ENCODE peak calls at places on chromosomes 11 and 22, in ten cellular contexts. F, E, S, L, Z, Q, O, H, B and D are unnamed samples.

GRCh38 chr11:77823775-77824174 is 2.8 kb downstream of the AAMDC start:
- DNase-seq in F (no peak), E (no peak), S (no peak), L (no peak), Z (no peak), Q (no peak), O (peak; percentile 54), H (no peak), B (no peak), D (no peak)

GRCh38 chr22:24730864-24731263 is 43.7 kb downstream of the PIWIL3 start:
- DNase-seq in F (no peak), E (no peak), S (no peak), L (peak; percentile 85), Z (no peak), Q (no peak), O (no peak), H (no peak), B (no peak), D (no peak)

GRCh38 chr22:26486394-26486793 is 2.7 kb downstream of the SRRD start:
- DNase-seq in F (no peak), E (no peak), S (no peak), L (no peak), Z (no peak), Q (no peak), O (no peak), H (no peak), B (no peak), D (no peak)

GRCh38 chr11:65446446-65447277 is 24.1 kb downstream of the NEAT1 start:
- DNase-seq in F (peak; percentile 56), E (no peak), S (no peak), L (no peak), Z (peak; percentile 41), Q (peak; percentile 58), O (peak; percentile 30), H (peak; percentile 2), B (peak; percentile 85), D (no peak)

GRCh38 chr11:101126551-101127347 is 2.9 kb downstream of the PGR start:
- DNase-seq in F (peak; percentile 64), E (no peak), S (no peak), L (peak; percentile 35), Z (peak; percentile 62), Q (no peak), O (no peak), H (no peak), B (peak; percentile 74), D (no peak)

GRCh38 chr11:19979519-19979845 is 180.8 kb downstream of the DBX1 start:
- DNase-seq in F (no peak), E (no peak), S (no peak), L (no peak), Z (no peak), Q (no peak), O (no peak), H (no peak), B (no peak), D (no peak)

GRCh38 chr22:27245056-27245455 is 556.5 kb downstream of the MN1 start:
- DNase-seq in F (no peak), E (no peak), S (no peak), L (no peak), Z (no peak), Q (no peak), O (no peak), H (no peak), B (no peak), D (no peak)

GRCh38 chr22:47631571-47632102 is 869.2 kb downstream of the TBC1D22A start:
- DNase-seq in F (no peak), E (no peak), S (no peak), L (no peak), Z (peak; percentile 11), Q (no peak), O (peak; percentile 91), H (peak; percentile 91), B (no peak), D (no peak)

GRCh38 chr11:60951909-60952741 is at the start of gene SLC15A3:
- DNase-seq in F (peak; percentile 71), E (peak; percentile 86), S (peak; percentile 58), L (peak; percentile 76), Z (peak; percentile 65), Q (no peak), O (no peak), H (no peak), B (no peak), D (no peak)

GRCh38 chr11:60954421-60954820 is 2.4 kb upstream of the SLC15A3 start:
- DNase-seq in F (no peak), E (no peak), S (no peak), L (no peak), Z (no peak), Q (no peak), O (no peak), H (no peak), B (no peak), D (no peak)

GRCh38 chr11:60953781-60954180 is 1.8 kb upstream of the SLC15A3 start:
- DNase-seq in F (no peak), E (no peak), S (no peak), L (peak; percentile 6), Z (no peak), Q (no peak), O (no peak), H (no peak), B (no peak), D (no peak)

GRCh38 chr11:60951611-60951908 is 416 bp downstream of the SLC15A3 start:
- DNase-seq in F (no peak), E (peak; percentile 25), S (no peak), L (peak; percentile 68), Z (no peak), Q (no peak), O (no peak), H (no peak), B (no peak), D (no peak)

DNA sequence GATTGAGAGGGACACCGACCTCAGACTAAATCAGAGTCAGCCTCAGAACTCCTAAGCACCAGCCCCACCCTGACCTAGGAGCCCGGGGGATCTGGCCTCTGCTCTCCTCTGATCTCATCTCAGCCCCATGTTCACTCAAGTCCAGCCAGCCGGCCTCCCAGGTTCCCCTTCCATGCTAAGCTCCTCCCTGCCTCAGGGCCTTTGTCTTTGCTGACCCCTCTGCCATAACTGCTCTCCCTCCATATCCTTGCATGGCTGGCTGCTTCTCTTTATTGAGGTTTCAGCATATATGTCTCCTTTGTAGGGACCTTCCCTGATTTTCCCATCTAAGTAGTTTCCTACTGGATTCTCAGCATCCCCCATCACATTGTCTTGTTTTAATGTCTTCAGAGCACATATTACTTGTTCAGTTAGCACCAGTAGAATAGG is 780 bp upstream of the SLC15A3 start:
- DNase-seq in F (no peak), E (no peak), S (no peak), L (peak; percentile 26), Z (no peak), Q (no peak), O (no peak), H (no peak), B (no peak), D (no peak)
- H3K27ac ChIP-seq in F (peak overlapping the region; percentile 92), E (peak overlapping the region; percentile 47), S (no peak overlapping the region), L (no peak overlapping the region), Z (peak overlapping the region; percentile 62), Q (peak overlapping the region; percentile 80), O (no peak overlapping the region), H (no peak overlapping the region), B (peak overlapping the region; percentile 80), D (no peak overlapping the region)

DNA sequence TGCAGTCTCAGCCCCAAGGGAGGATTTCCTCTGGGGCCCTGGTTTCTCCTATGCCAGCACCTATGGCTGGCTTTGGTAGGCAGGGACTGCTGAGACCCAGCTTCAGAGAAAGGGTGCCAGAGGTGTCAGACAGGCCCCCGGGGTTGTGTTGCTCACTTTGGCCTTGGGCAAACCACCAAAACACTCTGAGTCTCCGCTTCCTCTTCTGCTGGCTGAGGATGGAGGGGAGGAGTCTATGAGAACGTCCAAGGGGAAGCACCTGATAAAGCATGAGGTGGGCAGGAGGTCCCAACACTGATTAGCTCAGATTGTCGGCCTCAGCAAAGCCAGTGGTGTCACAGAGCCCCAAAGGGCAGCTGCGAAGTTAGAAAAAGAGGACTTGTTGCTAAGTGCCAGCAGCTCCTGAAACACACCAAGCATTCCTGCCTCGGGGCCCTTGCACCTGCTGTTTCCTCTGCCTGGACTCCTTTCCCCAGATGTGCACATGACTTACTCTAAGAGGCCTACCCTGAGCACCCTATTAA is 10.5 kb downstream of the SMTNL1 start:
- DNase-seq in F (no peak), E (peak; percentile 29), S (no peak), L (peak; percentile 51), Z (peak; percentile 65), Q (peak; percentile 60), O (no peak), H (no peak), B (no peak), D (no peak)
- H3K27ac ChIP-seq in F (no peak overlapping the region), E (no peak overlapping the region), S (no peak overlapping the region), L (no peak overlapping the region), Z (no peak overlapping the region), Q (no peak overlapping the region), O (no peak overlapping the region), H (no peak overlapping the region), B (no peak overlapping the region), D (no peak overlapping the region)

GRCh38 chr11:113048820-113049555 is 87.8 kb downstream of the NCAM1 start:
- DNase-seq in F (no peak), E (no peak), S (no peak), L (no peak), Z (no peak), Q (no peak), O (peak; percentile 63), H (peak; percentile 31), B (no peak), D (peak; percentile 20)

GRCh38 chr11:113046866-113047265 is 85.6 kb downstream of the NCAM1 start:
- DNase-seq in F (no peak), E (no peak), S (no peak), L (no peak), Z (no peak), Q (no peak), O (no peak), H (no peak), B (no peak), D (no peak)

GRCh38 chr11:113043704-113044103 is 82.5 kb downstream of the NCAM1 start:
- DNase-seq in F (no peak), E (no peak), S (no peak), L (no peak), Z (no peak), Q (no peak), O (no peak), H (no peak), B (no peak), D (no peak)

GRCh38 chr11:113045146-113045545 is 83.9 kb downstream of the NCAM1 start:
- DNase-seq in F (no peak), E (no peak), S (no peak), L (peak; percentile 32), Z (no peak), Q (no peak), O (no peak), H (no peak), B (no peak), D (no peak)
- H3K27ac ChIP-seq in F (no peak overlapping the region), E (no peak overlapping the region), S (no peak overlapping the region), L (no peak overlapping the region), Z (no peak overlapping the region), Q (no peak overlapping the region), O (no peak overlapping the region), H (no peak overlapping the region), B (no peak overlapping the region), D (no peak overlapping the region)

GRCh38 chr22:43295173-43295572 is 48.0 kb downstream of the SCUBE1 start:
- DNase-seq in F (no peak), E (no peak), S (no peak), L (no peak), Z (no peak), Q (no peak), O (no peak), H (no peak), B (no peak), D (no peak)

GRCh38 chr22:43296279-43296902 is 46.8 kb downstream of the SCUBE1 start:
- DNase-seq in F (no peak), E (no peak), S (no peak), L (no peak), Z (no peak), Q (no peak), O (no peak), H (no peak), B (no peak), D (no peak)

GRCh38 chr22:43297246-43298061 is 45.7 kb downstream of the SCUBE1 start:
- DNase-seq in F (no peak), E (no peak), S (no peak), L (no peak), Z (peak; percentile 63), Q (no peak), O (no peak), H (no peak), B (no peak), D (no peak)

GRCh38 chr22:43293661-43294392 is 49.3 kb downstream of the SCUBE1 start:
- DNase-seq in F (no peak), E (no peak), S (no peak), L (peak; percentile 48), Z (peak; percentile 84), Q (no peak), O (peak; percentile 61), H (peak; percentile 29), B (no peak), D (peak; percentile 3)

DNA sequence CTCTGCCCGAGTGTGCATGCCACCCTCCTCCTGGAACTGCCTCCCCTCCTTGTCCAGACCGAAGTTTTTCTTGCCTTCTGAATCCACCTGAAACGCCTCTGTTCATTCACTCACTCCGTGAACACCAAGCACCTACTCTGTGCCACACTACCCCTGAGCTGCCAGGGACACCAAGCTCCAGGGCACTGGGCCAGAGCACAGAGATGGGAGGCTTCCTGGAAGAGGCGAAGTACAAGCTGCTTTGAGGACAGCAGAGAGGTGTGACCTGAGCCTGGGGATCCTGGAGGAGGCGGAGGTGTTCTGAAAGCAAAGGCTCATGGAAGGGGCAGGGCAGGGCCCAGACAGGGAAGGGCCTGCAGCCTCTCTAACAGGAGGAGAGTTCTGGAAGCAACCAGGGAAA is 47.5 kb downstream of the SCUBE1 start:
- DNase-seq in F (no peak), E (no peak), S (no peak), L (no peak), Z (no peak), Q (no peak), O (no peak), H (no peak), B (no peak), D (no peak)
- H3K27ac ChIP-seq in F (no peak overlapping the region), E (no peak overlapping the region), S (no peak overlapping the region), L (no peak overlapping the region), Z (no peak overlapping the region), Q (no peak overlapping the region), O (no peak overlapping the region), H (no peak overlapping the region), B (no peak overlapping the region), D (no peak overlapping the region)